ENCODE peak calls at places on chromosomes 1 and 21, in six cellular contexts. One of them, this sample, is unnamed.
A peak's percentile ranks its signal among the peaks of the same experiment; 100 is the strongest.

GRCh38 chr1:21901986-21902377 is 35.1 kb downstream of the HSPG2 start:
- DNase-seq in right atrium auricular region: no peak
- DNase-seq in transverse colon: no peak
- DNase-seq in foreskin keratinocyte: no peak
- DNase-seq in cardiac muscle cell: no peak
- DNase-seq in CD8-positive, alpha-beta T cell: no peak
- DNase-seq in this sample: no peak

GRCh38 chr1:62448221-62448933 is 11.5 kb downstream of the USP1 start:
- DNase-seq in transverse colon: no peak
- DNase-seq in right atrium auricular region: no peak
- DNase-seq in cardiac muscle cell: no peak
- DNase-seq in foreskin keratinocyte: no peak
- DNase-seq in CD8-positive, alpha-beta T cell: no peak
- DNase-seq in this sample: no peak

GRCh38 chr1:41041866-41042265 is 20.3 kb upstream of the SLFNL1 start:
- DNase-seq in cardiac muscle cell: peak; percentile 39
- DNase-seq in CD8-positive, alpha-beta T cell: no peak
- DNase-seq in right atrium auricular region: no peak
- DNase-seq in foreskin keratinocyte: no peak
- DNase-seq in transverse colon: no peak
- DNase-seq in this sample: no peak

GRCh38 chr1:41811978-41812852 is 106.5 kb downstream of the HIVEP3 start:
- DNase-seq in cardiac muscle cell: peak; percentile 96
- DNase-seq in foreskin keratinocyte: peak; percentile 56
- DNase-seq in right atrium auricular region: peak; percentile 86
- DNase-seq in transverse colon: peak; percentile 57
- DNase-seq in CD8-positive, alpha-beta T cell: peak; percentile 40
- DNase-seq in this sample: peak; percentile 65

GRCh38 chr1:240256836-240257503 is 165.3 kb downstream of the FMN2 start:
- DNase-seq in transverse colon: no peak
- DNase-seq in foreskin keratinocyte: no peak
- DNase-seq in CD8-positive, alpha-beta T cell: no peak
- DNase-seq in cardiac muscle cell: no peak
- DNase-seq in right atrium auricular region: no peak
- DNase-seq in this sample: no peak

GRCh38 chr1:195763907-195764183 is 844.4 kb downstream of the KCNT2 start:
- DNase-seq in right atrium auricular region: no peak
- DNase-seq in CD8-positive, alpha-beta T cell: no peak
- DNase-seq in transverse colon: no peak
- DNase-seq in foreskin keratinocyte: no peak
- DNase-seq in cardiac muscle cell: no peak
- DNase-seq in this sample: no peak

GRCh38 chr1:63710306-63710705 is 63.5 kb upstream of the ROR1 start:
- DNase-seq in cardiac muscle cell: no peak
- DNase-seq in transverse colon: no peak
- DNase-seq in foreskin keratinocyte: no peak
- DNase-seq in right atrium auricular region: no peak
- DNase-seq in CD8-positive, alpha-beta T cell: no peak
- DNase-seq in this sample: no peak

GRCh38 chr1:218718977-218719376 is 373.8 kb downstream of the TGFB2 start:
- DNase-seq in CD8-positive, alpha-beta T cell: no peak
- DNase-seq in transverse colon: no peak
- DNase-seq in cardiac muscle cell: no peak
- DNase-seq in foreskin keratinocyte: no peak
- DNase-seq in right atrium auricular region: no peak
- DNase-seq in this sample: no peak

GRCh38 chr1:243730499-243731150 is 119.4 kb downstream of the AKT3 start:
- DNase-seq in CD8-positive, alpha-beta T cell: no peak
- DNase-seq in right atrium auricular region: no peak
- DNase-seq in foreskin keratinocyte: no peak
- DNase-seq in cardiac muscle cell: no peak
- DNase-seq in transverse colon: no peak
- DNase-seq in this sample: peak; percentile 18

GRCh38 chr1:242147096-242147976 is 148.4 kb upstream of the MAP1LC3C start:
- DNase-seq in cardiac muscle cell: no peak
- DNase-seq in right atrium auricular region: no peak
- DNase-seq in transverse colon: no peak
- DNase-seq in CD8-positive, alpha-beta T cell: no peak
- DNase-seq in foreskin keratinocyte: peak; percentile 35
- DNase-seq in this sample: peak; percentile 1

GRCh38 chr1:67733741-67734690 is 49.0 kb downstream of the GADD45A start:
- DNase-seq in right atrium auricular region: no peak
- DNase-seq in transverse colon: no peak
- DNase-seq in CD8-positive, alpha-beta T cell: no peak
- DNase-seq in cardiac muscle cell: no peak
- DNase-seq in foreskin keratinocyte: no peak
- DNase-seq in this sample: no peak

GRCh38 chr1:201594575-201595245 is 55.8 kb downstream of the NAV1 start:
- DNase-seq in transverse colon: no peak
- DNase-seq in right atrium auricular region: no peak
- DNase-seq in foreskin keratinocyte: no peak
- DNase-seq in cardiac muscle cell: peak; percentile 45
- DNase-seq in CD8-positive, alpha-beta T cell: no peak
- DNase-seq in this sample: peak; percentile 64

GRCh38 chr1:92051948-92052347 is 22.2 kb downstream of the EPHX4 start:
- DNase-seq in cardiac muscle cell: no peak
- DNase-seq in transverse colon: no peak
- DNase-seq in right atrium auricular region: no peak
- DNase-seq in foreskin keratinocyte: no peak
- DNase-seq in CD8-positive, alpha-beta T cell: no peak
- DNase-seq in this sample: no peak

GRCh38 chr1:66571789-66572188 is 37.8 kb downstream of the SGIP1 start:
- DNase-seq in foreskin keratinocyte: no peak
- DNase-seq in right atrium auricular region: no peak
- DNase-seq in transverse colon: no peak
- DNase-seq in cardiac muscle cell: no peak
- DNase-seq in CD8-positive, alpha-beta T cell: no peak
- DNase-seq in this sample: peak; percentile 62

GRCh38 chr1:212692774-212693644 is 6.6 kb downstream of the BATF3 start:
- DNase-seq in transverse colon: no peak
- DNase-seq in foreskin keratinocyte: peak; percentile 35
- DNase-seq in right atrium auricular region: no peak
- DNase-seq in cardiac muscle cell: no peak
- DNase-seq in CD8-positive, alpha-beta T cell: no peak
- DNase-seq in this sample: peak; percentile 77

GRCh38 chr1:55127827-55128343 is 87.3 kb downstream of the USP24 start:
- DNase-seq in right atrium auricular region: no peak
- DNase-seq in cardiac muscle cell: peak; percentile 10
- DNase-seq in CD8-positive, alpha-beta T cell: no peak
- DNase-seq in foreskin keratinocyte: no peak
- DNase-seq in transverse colon: no peak
- DNase-seq in this sample: no peak

GRCh38 chr1:85568660-85569059 is 11.9 kb upstream of the CCN1 start:
- DNase-seq in CD8-positive, alpha-beta T cell: no peak
- DNase-seq in foreskin keratinocyte: no peak
- DNase-seq in cardiac muscle cell: no peak
- DNase-seq in transverse colon: no peak
- DNase-seq in right atrium auricular region: no peak
- DNase-seq in this sample: no peak

GRCh38 chr1:164754088-164754600 is 195.2 kb downstream of the PBX1 start:
- DNase-seq in transverse colon: no peak
- DNase-seq in foreskin keratinocyte: peak; percentile 7
- DNase-seq in right atrium auricular region: no peak
- DNase-seq in CD8-positive, alpha-beta T cell: no peak
- DNase-seq in cardiac muscle cell: peak; percentile 83
- DNase-seq in this sample: no peak

GRCh38 chr1:11913291-11913690 is 12.9 kb downstream of the KIAA2013 start:
- DNase-seq in transverse colon: no peak
- DNase-seq in right atrium auricular region: no peak
- DNase-seq in CD8-positive, alpha-beta T cell: no peak
- DNase-seq in foreskin keratinocyte: no peak
- DNase-seq in cardiac muscle cell: no peak
- DNase-seq in this sample: no peak

GRCh38 chr1:151994956-151995355 is 1.3 kb upstream of the S100A10 start:
- DNase-seq in cardiac muscle cell: peak; percentile 92
- DNase-seq in foreskin keratinocyte: peak; percentile 94
- DNase-seq in transverse colon: no peak
- DNase-seq in right atrium auricular region: peak; percentile 77
- DNase-seq in CD8-positive, alpha-beta T cell: no peak
- DNase-seq in this sample: peak; percentile 84

GRCh38 chr1:21857142-21857839 is 45.2 kb downstream of the LDLRAD2 start:
- DNase-seq in CD8-positive, alpha-beta T cell: no peak
- DNase-seq in cardiac muscle cell: peak; percentile 36
- DNase-seq in transverse colon: no peak
- DNase-seq in right atrium auricular region: no peak
- DNase-seq in foreskin keratinocyte: no peak
- DNase-seq in this sample: no peak

DNA sequence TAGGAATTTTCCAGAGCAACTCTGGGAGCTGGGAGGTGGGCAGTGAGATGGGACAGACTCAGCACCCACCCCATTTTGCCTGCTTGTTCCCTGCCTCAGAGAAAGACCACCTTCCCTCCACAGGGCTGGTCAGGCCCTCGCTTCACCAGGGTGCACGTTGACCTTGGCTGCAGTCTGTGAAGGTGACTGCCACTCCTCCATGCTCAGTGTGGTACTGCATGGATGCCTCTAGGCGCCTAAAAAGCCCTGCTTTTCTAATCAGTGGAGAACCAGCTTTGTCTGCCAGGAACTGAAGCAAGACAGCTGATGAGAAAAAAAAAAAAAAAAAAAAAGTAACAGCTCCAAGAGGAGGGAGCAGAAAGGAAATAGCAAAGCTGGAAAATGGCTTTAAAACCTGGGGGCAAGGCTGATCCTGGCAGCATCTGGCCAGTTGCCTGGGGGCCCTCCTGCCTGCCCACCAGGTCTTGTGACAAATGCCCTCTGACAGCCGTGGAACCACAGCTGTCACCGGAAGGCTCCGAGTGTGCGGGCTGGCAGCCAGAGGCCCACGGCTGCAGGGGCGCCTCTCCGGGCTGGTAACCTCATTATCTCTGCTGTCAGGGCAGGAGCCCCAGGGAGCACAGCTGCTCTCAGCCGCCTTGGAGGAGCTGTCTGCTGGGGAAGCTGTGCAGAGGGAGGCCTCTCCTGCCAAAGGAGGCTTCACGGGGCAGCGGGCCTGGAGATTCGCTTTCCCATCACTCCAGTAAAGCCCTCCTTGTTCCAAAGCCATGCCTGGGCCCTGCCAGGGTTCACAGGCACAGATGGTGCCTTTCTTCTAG is 13.7 kb downstream of the KIAA1614 start:
- DNase-seq in CD8-positive, alpha-beta T cell: no peak
- DNase-seq in transverse colon: no peak
- DNase-seq in right atrium auricular region: no peak
- DNase-seq in cardiac muscle cell: peak; percentile 83
- DNase-seq in foreskin keratinocyte: no peak
- DNase-seq in this sample: no peak
- TF ChIP-seq CTCF in CD8-positive, alpha-beta T cell: no peak
- TF ChIP-seq CTCF in transverse colon: no peak
- TF ChIP-seq CTCF in right atrium auricular region: no peak
- TF ChIP-seq CTCF in cardiac muscle cell: no peak
- TF ChIP-seq CTCF in foreskin keratinocyte: no peak
- TF ChIP-seq CTCF in this sample: no peak

GRCh38 chr21:16372546-16372945 is 642.8 kb downstream of the USP25 start:
- DNase-seq in transverse colon: no peak
- DNase-seq in cardiac muscle cell: no peak
- DNase-seq in foreskin keratinocyte: no peak
- DNase-seq in CD8-positive, alpha-beta T cell: no peak
- DNase-seq in right atrium auricular region: no peak
- DNase-seq in this sample: no peak

GRCh38 chr21:16366207-16366606 is 636.4 kb downstream of the USP25 start:
- DNase-seq in CD8-positive, alpha-beta T cell: no peak
- DNase-seq in transverse colon: no peak
- DNase-seq in cardiac muscle cell: no peak
- DNase-seq in foreskin keratinocyte: no peak
- DNase-seq in right atrium auricular region: no peak
- DNase-seq in this sample: no peak

GRCh38 chr21:16370176-16370575 is 640.4 kb downstream of the USP25 start:
- DNase-seq in foreskin keratinocyte: no peak
- DNase-seq in CD8-positive, alpha-beta T cell: no peak
- DNase-seq in right atrium auricular region: no peak
- DNase-seq in transverse colon: no peak
- DNase-seq in cardiac muscle cell: no peak
- DNase-seq in this sample: no peak
- H3K27ac ChIP-seq in foreskin keratinocyte: no peak overlapping the region
- H3K27ac ChIP-seq in CD8-positive, alpha-beta T cell: no peak overlapping the region
- H3K27ac ChIP-seq in right atrium auricular region: no peak overlapping the region
- H3K27ac ChIP-seq in transverse colon: no peak overlapping the region
- H3K27ac ChIP-seq in cardiac muscle cell: no peak overlapping the region
- H3K27ac ChIP-seq in this sample: no peak overlapping the region

DNA sequence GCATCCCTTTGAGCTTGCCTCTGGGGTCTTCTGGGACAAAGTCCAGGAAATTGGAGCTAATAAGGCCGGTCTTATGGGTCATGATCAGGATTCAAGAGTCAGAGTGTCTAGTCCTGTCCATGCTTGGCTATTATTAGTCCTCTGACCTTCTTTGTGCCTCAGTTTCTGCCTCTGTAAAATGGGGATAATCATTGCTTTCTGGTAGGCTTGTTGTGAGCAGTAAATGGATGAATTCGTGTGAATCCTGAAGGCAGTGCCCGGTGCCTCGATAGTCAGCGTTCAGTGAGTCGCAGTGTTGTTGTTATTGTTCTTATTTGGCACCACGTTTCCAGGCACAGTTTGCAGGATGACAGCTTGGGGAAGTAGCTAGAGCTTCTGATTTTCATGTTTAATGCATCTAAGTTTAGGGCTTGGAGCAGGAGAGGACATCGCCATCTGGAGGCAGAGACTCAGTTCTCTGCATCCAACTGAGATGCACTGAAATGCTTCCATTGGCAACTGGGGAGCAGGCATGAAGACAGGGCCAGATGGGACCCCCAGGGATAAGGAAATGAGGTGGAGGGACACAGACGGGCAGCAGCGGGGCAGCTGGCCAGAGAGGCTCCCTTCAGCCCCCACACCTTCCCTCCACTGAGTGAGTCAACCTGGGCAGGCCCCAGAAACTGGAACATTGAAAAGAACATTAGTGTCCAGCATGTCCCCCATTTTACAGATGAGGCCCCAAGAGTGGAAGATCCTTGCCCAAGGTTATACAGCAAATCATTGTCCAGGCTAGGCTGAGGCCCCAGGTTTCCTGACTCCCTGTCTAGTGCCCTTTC is 160.3 kb downstream of the PTPRU start:
- DNase-seq in foreskin keratinocyte: no peak
- DNase-seq in CD8-positive, alpha-beta T cell: no peak
- DNase-seq in transverse colon: no peak
- DNase-seq in cardiac muscle cell: peak; percentile 39
- DNase-seq in right atrium auricular region: peak; percentile 30
- DNase-seq in this sample: no peak
- TF ChIP-seq CTCF in foreskin keratinocyte: peak; percentile 42
- TF ChIP-seq CTCF in CD8-positive, alpha-beta T cell: no peak
- TF ChIP-seq CTCF in transverse colon: no peak
- TF ChIP-seq CTCF in cardiac muscle cell: peak; percentile 35
- TF ChIP-seq CTCF in right atrium auricular region: no peak
- TF ChIP-seq CTCF in this sample: no peak

GRCh38 chr1:26894263-26894662 is 4.2 kb upstream of the GPN2 start:
- DNase-seq in CD8-positive, alpha-beta T cell: no peak
- DNase-seq in transverse colon: no peak
- DNase-seq in cardiac muscle cell: no peak
- DNase-seq in right atrium auricular region: no peak
- DNase-seq in foreskin keratinocyte: peak; percentile 74
- DNase-seq in this sample: peak; percentile 87
- H3K27ac ChIP-seq in CD8-positive, alpha-beta T cell: no peak overlapping the region
- H3K27ac ChIP-seq in transverse colon: no peak overlapping the region
- H3K27ac ChIP-seq in cardiac muscle cell: no peak overlapping the region
- H3K27ac ChIP-seq in right atrium auricular region: no peak overlapping the region
- H3K27ac ChIP-seq in foreskin keratinocyte: no peak overlapping the region
- H3K27ac ChIP-seq in this sample: peak overlapping the region; percentile 93